ENCODE peak calls at places on chromosome 16, in six cellular contexts. J is IMR-90, M is mesenchymal stem cell, R is neuronal stem cell, D is H9, K is trophoblast cell. T is an unnamed sample.

GRCh38 chr16:11833951-11834695 is 17.2 kb downstream of the RSL1D1 start:
- DNase-seq in J (peak), D (no peak), M (peak), R (no peak), K (peak), T (no peak)

GRCh38 chr16:27474921-27475320 is 72.9 kb downstream of the IL21R start:
- DNase-seq in D (no peak), J (no peak), K (no peak), M (no peak), R (no peak), T (no peak)

GRCh38 chr16:49854227-49855203 is 1.4 kb downstream of the ZNF423 start:
- DNase-seq in K (peak), M (peak), R (peak), D (no peak), J (no peak), T (no peak)

GRCh38 chr16:63877401-63877800 is 1244.5 kb downstream of the CDH11 start:
- DNase-seq in R (no peak), M (no peak), J (no peak), D (no peak), K (no peak), T (no peak)

GRCh38 chr16:67528222-67528869 is at the start of gene RIPOR1:
- DNase-seq in R (peak), M (peak), J (no peak), K (peak), D (peak), T (peak)

GRCh38 chr16:3482659-3483241 is 12.5 kb downstream of the C16orf90 start:
- DNase-seq in K (no peak), J (no peak), M (no peak), R (no peak), D (no peak), T (no peak)

GRCh38 chr16:58332997-58333700 is 38.3 kb upstream of the PRSS54 start:
- DNase-seq in R (peak), M (no peak), D (peak), K (no peak), J (no peak), T (no peak)

GRCh38 chr16:81697321-81697885 is 81.7 kb upstream of the PLCG2 start:
- DNase-seq in J (peak), R (no peak), K (peak), D (peak), M (peak), T (peak)

GRCh38 chr16:50040028-50040427 is 15.0 kb downstream of the CNEP1R1 start:
- DNase-seq in J (no peak), M (no peak), K (peak), R (no peak), D (no peak), T (no peak)

GRCh38 chr16:66930189-66930588 is 4.0 kb downstream of the CIAO2B start:
- DNase-seq in M (peak), K (peak), D (no peak), R (no peak), J (peak), T (no peak)

GRCh38 chr16:51508813-51509212 is 357.7 kb upstream of the SALL1 start:
- DNase-seq in M (peak), K (no peak), R (no peak), J (peak), D (no peak), T (no peak)

GRCh38 chr16:13064821-13065220 is 163.4 kb downstream of the SHISA9 start:
- DNase-seq in J (no peak), K (no peak), M (no peak), R (no peak), D (no peak), T (no peak)

GRCh38 chr16:30121741-30122620 is 1.0 kb downstream of the MAPK3 start:
- DNase-seq in K (peak), R (no peak), J (no peak), D (peak), M (peak), T (peak)

GRCh38 chr16:56911771-56912541 is 20.0 kb upstream of the HERPUD1 start:
- DNase-seq in K (peak), R (no peak), J (peak), M (peak), D (no peak), T (no peak)

GRCh38 chr16:57261806-57262205 is 16.7 kb downstream of the ARL2BP start:
- DNase-seq in M (no peak), J (no peak), R (no peak), D (no peak), K (no peak), T (no peak)

GRCh38 chr16:47713225-47713595 is 252.1 kb downstream of the PHKB start:
- DNase-seq in J (peak), K (peak), D (no peak), R (no peak), M (peak), T (no peak)

GRCh38 chr16:14510581-14510938 is 119.5 kb downstream of the PARN start:
- DNase-seq in M (no peak), D (no peak), K (no peak), J (no peak), R (no peak), T (no peak)

GRCh38 chr16:21222495-21223337 is 10.8 kb upstream of the ANKS4B start:
- DNase-seq in K (peak), M (no peak), R (no peak), J (no peak), D (no peak), T (no peak)

GRCh38 chr16:69310479-69311114 is 553 bp upstream of the VPS4A start:
- DNase-seq in R (no peak), K (no peak), D (no peak), M (no peak), J (no peak), T (no peak)

GRCh38 chr16:77677129-77677528 is 45.2 kb upstream of the NUDT7 start:
- DNase-seq in D (no peak), J (no peak), R (no peak), M (no peak), K (peak), T (no peak)

GRCh38 chr16:31177136-31177535 is 2.8 kb upstream of the FUS start:
- DNase-seq in R (no peak), K (no peak), J (peak), D (no peak), M (peak), T (no peak)

GRCh38 chr16:1990336-1991134 is 765 bp downstream of the SYNGR3 start:
- DNase-seq in D (peak), M (no peak), J (no peak), R (no peak), K (peak), T (no peak)

GRCh38 chr16:47431960-47432359 is 28.9 kb downstream of the ITFG1 start:
- DNase-seq in J (no peak), D (no peak), K (no peak), M (no peak), R (no peak), T (no peak)

GRCh38 chr16:89010210-89010925 is 33.4 kb upstream of the CBFA2T3 start:
- DNase-seq in K (no peak), J (no peak), D (no peak), M (no peak), R (no peak), T (no peak)

GRCh38 chr16:79847101-79847500 is 246.6 kb upstream of the MAF start:
- DNase-seq in J (no peak), M (no peak), R (no peak), K (no peak), D (no peak), T (no peak)

GRCh38 chr16:89481556-89481955 is 8.8 kb downstream of the ANKRD11 start:
- DNase-seq in M (no peak), J (no peak), D (no peak), R (no peak), K (no peak), T (no peak)

GRCh38 chr16:31421587-31421986 is 6.6 kb downstream of the COX6A2 start:
- DNase-seq in K (no peak), M (no peak), R (no peak), J (no peak), D (no peak), T (no peak)

GRCh38 chr16:81987121-81987520 is 24.1 kb downstream of the SDR42E1 start:
- DNase-seq in D (no peak), R (no peak), K (no peak), M (no peak), J (no peak), T (no peak)

GRCh38 chr16:56310685-56311084 is 114.7 kb downstream of the AMFR start:
- DNase-seq in R (no peak), M (no peak), J (no peak), K (no peak), D (no peak), T (no peak)

GRCh38 chr16:69707920-69708683 is 18.3 kb downstream of the NQO1 start:
- DNase-seq in J (no peak), K (no peak), D (no peak), R (no peak), M (no peak), T (no peak)

GRCh38 chr16:79821911-79822310 is 221.4 kb upstream of the MAF start:
- DNase-seq in M (no peak), R (no peak), D (no peak), J (no peak), K (no peak), T (no peak)

GRCh38 chr16:87809150-87809902 is 43.5 kb upstream of the KLHDC4 start:
- DNase-seq in D (no peak), J (peak), K (no peak), M (no peak), R (no peak), T (no peak)

GRCh38 chr16:71630808-71631207 is 4.8 kb downstream of the MARVELD3 start:
- DNase-seq in M (no peak), K (peak), J (no peak), D (no peak), R (no peak), T (no peak)
- H4K91ac ChIP-seq in M (no peak), K (no peak), J (no peak), D (no peak), R (no peak), T (no peak)

GRCh38 chr16:74439685-74440084 is 18.4 kb upstream of the CLEC18B start:
- DNase-seq in M (no peak), J (no peak), D (no peak), K (no peak), R (no peak), T (no peak)
- H4K91ac ChIP-seq in M (no peak), J (no peak), D (no peak), K (no peak), R (no peak), T (no peak)

GRCh38 chr16:17162560-17162959 is 308.2 kb downstream of the XYLT1 start:
- DNase-seq in K (peak), J (no peak), D (no peak), M (no peak), R (no peak), T (no peak)
- H4K91ac ChIP-seq in K (no peak), J (no peak), D (no peak), M (no peak), R (no peak), T (no peak)

GRCh38 chr16:85200471-85201278 is 88.4 kb upstream of the CIBAR2 start:
- DNase-seq in D (no peak), M (peak), K (peak), J (no peak), R (no peak), T (no peak)

GRCh38 chr16:85199069-85199725 is 86.9 kb upstream of the CIBAR2 start:
- DNase-seq in D (no peak), R (no peak), J (no peak), K (peak), M (peak), T (no peak)

GRCh38 chr16:85201566-85201965 is 89.3 kb upstream of the CIBAR2 start:
- DNase-seq in R (no peak), D (no peak), J (peak), M (no peak), K (no peak), T (no peak)

GRCh38 chr16:85197611-85198566 is 85.6 kb upstream of the CIBAR2 start:
- DNase-seq in D (no peak), R (no peak), K (peak), J (no peak), M (no peak), T (no peak)

DNA sequence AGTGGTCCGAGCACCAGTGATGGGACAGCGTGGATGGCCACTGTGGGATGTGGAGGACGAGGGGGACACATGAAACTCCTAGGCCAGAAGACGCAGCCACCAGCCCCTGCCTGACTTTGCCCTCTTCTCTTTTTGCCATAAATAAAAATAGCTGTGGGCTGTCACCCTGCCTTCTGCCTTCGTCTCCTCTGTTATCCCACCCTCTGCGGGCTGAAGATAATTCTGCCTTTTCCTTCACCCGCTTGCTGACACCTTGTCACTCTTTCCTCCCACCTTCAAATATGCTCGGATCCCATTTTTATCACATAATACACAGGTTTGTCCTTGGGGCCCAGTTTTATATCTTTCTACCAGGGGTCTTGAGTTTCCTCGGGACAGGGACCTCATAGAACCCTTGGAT is 87.6 kb upstream of the CIBAR2 start:
- DNase-seq in D (no peak), R (no peak), J (no peak), K (peak), M (no peak), T (no peak)
- H4K91ac ChIP-seq in D (no peak), R (no peak), J (peak), K (no peak), M (peak), T (no peak)

T was measured in H1.